ENCODE peak calls at places on chromosomes 5 and 9, in seven cellular contexts. F, X, H, I, A, S and Y are unnamed samples.

GRCh38 chr9:114906922-114907571 is 23.3 kb downstream of the TNFSF8 start:
- DNase-seq in F (peak; percentile 44), X (no peak), H (no peak), I (no peak), A (no peak), S (peak; percentile 48), Y (no peak)

GRCh38 chr5:141848771-141849370 is 29.3 kb downstream of the PCDH1 start:
- DNase-seq in F (peak; percentile 78), X (no peak), H (no peak), I (peak; percentile 77), A (no peak), S (peak; percentile 60), Y (peak; percentile 82)

GRCh38 chr5:75053286-75054109 is 1.1 kb upstream of the GCNT4 start:
- DNase-seq in F (peak; percentile 67), X (peak; percentile 22), H (peak; percentile 23), I (peak; percentile 61), A (peak; percentile 34), S (peak; percentile 69), Y (no peak)

GRCh38 chr9:4077499-4078102 is 222.3 kb downstream of the GLIS3 start:
- DNase-seq in F (peak; percentile 53), X (peak; percentile 6), H (no peak), I (peak; percentile 85), A (no peak), S (peak; percentile 75), Y (peak; percentile 33)

GRCh38 chr9:70261131-70261870 is 2.5 kb downstream of the SMC5 start:
- DNase-seq in F (no peak), X (no peak), H (no peak), I (no peak), A (no peak), S (no peak), Y (no peak)

GRCh38 chr5:180070726-180071417 is 687 bp downstream of the RNF130 start:
- DNase-seq in F (peak; percentile 44), X (no peak), H (no peak), I (peak; percentile 55), A (no peak), S (peak; percentile 7), Y (peak; percentile 38)

GRCh38 chr9:36543916-36544315 is 28.8 kb upstream of the MELK start:
- DNase-seq in F (no peak), X (no peak), H (no peak), I (no peak), A (no peak), S (no peak), Y (no peak)

GRCh38 chr5:149422429-149423286 is 43.6 kb upstream of the IL17B start:
- DNase-seq in F (peak; percentile 81), X (no peak), H (no peak), I (peak; percentile 81), A (no peak), S (no peak), Y (no peak)

GRCh38 chr5:73996181-73996770 is 370.3 kb downstream of the ARHGEF28 start:
- DNase-seq in F (no peak), X (no peak), H (no peak), I (no peak), A (no peak), S (no peak), Y (no peak)

GRCh38 chr5:78369680-78370079 is 9.3 kb downstream of the SCAMP1 start:
- DNase-seq in F (no peak), X (no peak), H (no peak), I (no peak), A (no peak), S (no peak), Y (no peak)

GRCh38 chr9:114790521-114790920 is 15.3 kb downstream of the TNFSF15 start:
- DNase-seq in F (no peak), X (no peak), H (no peak), I (no peak), A (no peak), S (no peak), Y (no peak)

GRCh38 chr5:34673463-34674125 is 17.5 kb downstream of the RAI14 start:
- DNase-seq in F (no peak), X (no peak), H (no peak), I (no peak), A (no peak), S (no peak), Y (no peak)

GRCh38 chr5:11903614-11904269 is 504 bp downstream of the CTNND2 start:
- DNase-seq in F (no peak), X (no peak), H (no peak), I (no peak), A (peak; percentile 6), S (peak; percentile 2), Y (no peak)

GRCh38 chr5:168317521-168318147 is 26.2 kb downstream of the WWC1 start:
- DNase-seq in F (peak; percentile 55), X (no peak), H (no peak), I (no peak), A (no peak), S (no peak), Y (no peak)

GRCh38 chr9:127135056-127135745 is 12.8 kb upstream of the ANGPTL2 start:
- DNase-seq in F (no peak), X (no peak), H (no peak), I (no peak), A (no peak), S (no peak), Y (no peak)

GRCh38 chr9:85895685-85896084 is 45.3 kb upstream of the NAA35 start:
- DNase-seq in F (no peak), X (no peak), H (no peak), I (no peak), A (no peak), S (no peak), Y (no peak)

GRCh38 chr5:54440456-54440893 is 15.0 kb upstream of the HSPB3 start:
- DNase-seq in F (no peak), X (no peak), H (no peak), I (no peak), A (no peak), S (peak; percentile 17), Y (no peak)

GRCh38 chr9:121455527-121456239 is 44.0 kb downstream of the GGTA1 start:
- DNase-seq in F (no peak), X (no peak), H (no peak), I (no peak), A (no peak), S (peak; percentile 83), Y (no peak)

GRCh38 chr5:78501411-78502338 is 141.3 kb downstream of the SCAMP1 start:
- DNase-seq in F (peak; percentile 70), X (no peak), H (no peak), I (no peak), A (no peak), S (no peak), Y (no peak)

GRCh38 chr5:170597109-170597741 is 93.4 kb downstream of the KCNIP1 start:
- DNase-seq in F (peak; percentile 20), X (no peak), H (no peak), I (no peak), A (no peak), S (peak; percentile 69), Y (peak; percentile 68)

GRCh38 chr5:142324377-142324870 is 397 bp downstream of the SPRY4 start:
- DNase-seq in F (no peak), X (peak; percentile 15), H (peak; percentile 15), I (peak; percentile 60), A (peak; percentile 19), S (no peak), Y (no peak)

GRCh38 chr9:121326130-121326838 is 43.8 kb downstream of the STOM start:
- DNase-seq in F (peak; percentile 76), X (no peak), H (no peak), I (peak; percentile 95), A (no peak), S (no peak), Y (no peak)